ENCODE peak calls at places on chromosome 7, in five cellular contexts. C is Panc1, D is GM23248, L is psoas muscle, K is PC-9. N is an unnamed sample.

GRCh38 chr7:79272938-79273337 is 180.5 kb downstream of the MAGI2 start:
- DNase-seq in L (no peak), D (no peak), C (no peak), K (no peak), N (no peak)

GRCh38 chr7:120949393-120949799 is 1.2 kb upstream of the ING3 start:
- DNase-seq in L (no peak), D (peak), C (no peak), K (no peak), N (no peak)

GRCh38 chr7:157438121-157439025 is 101.6 kb downstream of the DNAJB6 start:
- DNase-seq in C (no peak), L (peak), K (no peak), D (no peak), N (no peak)

GRCh38 chr7:44391746-44392617 is 66.6 kb upstream of the CAMK2B start:
- DNase-seq in C (no peak), K (no peak), D (no peak), L (no peak), N (no peak)

GRCh38 chr7:152615052-152615741 is 60.7 kb downstream of the XRCC2 start:
- DNase-seq in L (no peak), C (no peak), D (peak), K (no peak), N (no peak)

GRCh38 chr7:90455163-90456030 is 14.0 kb upstream of the PTTG1IP2 start:
- DNase-seq in C (no peak), L (no peak), K (no peak), D (peak), N (no peak)

GRCh38 chr7:5450549-5451327 is 27.1 kb upstream of the TNRC18 start:
- DNase-seq in C (no peak), K (no peak), D (peak), L (peak), N (no peak)

GRCh38 chr7:99531354-99531765 is 20.6 kb downstream of the FAM200A start:
- DNase-seq in K (no peak), L (no peak), D (peak), C (no peak), N (no peak)

DNA sequence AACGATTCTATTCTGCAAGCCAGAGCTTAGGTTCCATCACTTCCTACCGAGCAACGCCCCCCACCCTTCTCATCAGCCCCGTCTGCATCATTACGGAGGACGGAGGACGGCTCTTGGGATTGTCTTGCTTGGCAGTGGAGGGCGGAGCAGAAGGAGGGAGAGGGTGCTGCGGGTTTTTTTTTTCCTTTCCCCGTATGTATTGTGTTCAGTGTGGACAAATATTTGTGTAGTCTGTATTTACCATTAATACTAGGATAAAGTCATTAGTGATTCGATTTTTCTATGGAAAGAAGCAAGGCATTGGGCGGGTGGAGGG is 125.1 kb downstream of the CLEC2L start:
- DNase-seq in D (no peak), L (no peak), C (no peak), K (no peak), N (no peak)
- H3K27ac ChIP-seq in D (no peak), L (peak), C (no peak), K (no peak), N (no peak)

DNA sequence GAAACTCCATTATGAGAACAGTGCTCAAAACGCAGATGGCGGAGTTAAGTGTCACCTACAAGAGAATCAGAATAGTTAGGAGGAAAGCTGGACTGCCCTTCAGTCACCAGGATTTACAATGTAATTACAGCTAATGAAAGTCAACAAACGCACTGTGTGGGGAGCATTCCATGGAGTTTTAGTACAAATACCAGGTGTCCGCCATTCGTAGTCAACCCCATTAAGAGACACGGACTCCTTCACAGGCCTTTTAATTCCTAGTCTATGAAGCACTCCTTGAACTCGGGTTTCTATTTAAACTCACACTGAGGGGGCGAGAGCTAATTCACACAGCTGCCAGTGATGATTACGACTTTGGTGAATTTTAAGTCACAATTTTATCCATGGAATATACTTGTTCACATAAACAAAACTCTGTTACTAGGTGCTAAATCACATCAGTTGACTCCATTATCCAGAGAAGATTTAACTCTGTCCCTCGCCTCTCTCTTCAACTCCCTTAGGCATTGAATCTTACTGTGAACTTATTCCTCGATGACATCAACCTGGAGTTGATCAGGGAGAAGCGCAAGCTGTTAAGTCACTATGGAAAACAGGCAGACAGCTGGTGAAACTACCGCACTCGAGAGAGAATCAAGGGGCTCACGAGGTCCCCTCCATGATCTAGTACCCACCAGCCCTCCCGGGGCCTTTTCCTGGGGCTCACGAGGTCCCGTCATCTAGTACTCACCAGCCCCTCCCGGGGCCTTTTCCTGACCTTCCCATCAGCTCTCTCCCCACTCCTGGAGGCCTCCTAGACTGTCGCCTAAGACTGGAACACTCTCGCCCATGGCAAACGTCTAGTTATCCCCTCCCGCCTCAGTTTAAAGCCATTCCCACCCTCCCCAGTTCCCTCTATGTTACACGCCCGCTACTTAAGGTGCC is 1.5 kb downstream of the ZFAND2A start:
- DNase-seq in L (no peak), D (no peak), C (no peak), K (no peak), N (no peak)
- H3K27ac ChIP-seq in L (peak), D (peak), C (peak), K (peak), N (peak)

DNA sequence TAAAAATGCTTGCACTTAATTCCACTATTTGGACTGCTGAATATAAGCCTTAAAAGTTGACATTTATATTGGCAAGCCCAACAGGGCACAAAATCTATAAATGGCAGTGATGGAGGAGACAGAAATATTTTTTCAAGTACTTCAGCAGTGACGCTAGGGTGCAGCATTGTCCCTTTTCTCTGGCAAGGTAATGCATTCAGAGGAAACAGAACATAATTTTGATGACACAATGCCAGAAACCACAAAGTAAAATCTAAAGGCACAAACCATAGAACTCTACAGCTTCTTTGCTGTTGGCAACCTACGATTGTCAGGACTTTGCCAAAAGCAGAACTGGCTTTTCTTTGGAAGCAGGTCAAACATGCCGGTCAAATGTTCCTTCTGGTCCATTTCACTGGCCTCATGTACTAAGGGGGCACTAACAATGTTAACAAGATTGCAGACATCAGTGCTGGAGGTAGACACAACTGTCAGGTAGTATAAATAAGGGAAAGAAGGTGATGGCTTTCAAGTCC is 30.9 kb upstream of the FAM133B start:
- DNase-seq in L (peak), C (peak), D (peak), K (peak), N (peak)
- H3K27ac ChIP-seq in L (peak), C (peak), D (peak), K (peak), N (peak)

GRCh38 chr7:22120391-22121053 is 174.8 kb upstream of the CDCA7L start:
- DNase-seq in K (no peak), C (no peak), D (no peak), L (no peak), N (no peak)

GRCh38 chr7:22121702-22122474 is 176.2 kb upstream of the CDCA7L start:
- DNase-seq in K (no peak), D (peak), L (no peak), C (no peak), N (no peak)

GRCh38 chr7:22125436-22125835 is 179.7 kb upstream of the CDCA7L start:
- DNase-seq in C (no peak), L (no peak), K (no peak), D (no peak), N (no peak)

GRCh38 chr7:22124906-22125305 is 179.2 kb upstream of the CDCA7L start:
- DNase-seq in L (no peak), D (no peak), C (no peak), K (no peak), N (no peak)

DNA sequence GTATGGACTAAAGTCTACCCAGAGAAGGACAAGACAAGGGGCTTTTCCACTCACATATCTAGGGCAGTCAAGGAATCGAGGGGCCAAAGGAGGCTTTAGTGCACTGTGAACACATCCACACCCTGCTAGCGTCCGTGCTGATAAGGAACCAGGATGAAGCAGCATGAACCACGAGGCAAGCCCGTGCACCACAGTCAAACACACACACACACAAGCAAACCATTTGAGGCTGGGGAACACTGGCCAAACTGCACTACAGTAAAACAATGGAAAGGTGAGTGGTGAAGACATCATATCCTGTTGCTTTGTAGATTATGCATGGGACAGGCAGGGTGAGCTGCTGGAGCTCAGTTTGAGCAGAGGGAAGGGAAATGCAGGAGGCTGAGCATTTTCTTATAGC is 177.4 kb upstream of the CDCA7L start:
- DNase-seq in L (no peak), K (no peak), D (no peak), C (no peak), N (no peak)
- H3K27ac ChIP-seq in L (peak), K (no peak), D (no peak), C (no peak), N (no peak)

DNA sequence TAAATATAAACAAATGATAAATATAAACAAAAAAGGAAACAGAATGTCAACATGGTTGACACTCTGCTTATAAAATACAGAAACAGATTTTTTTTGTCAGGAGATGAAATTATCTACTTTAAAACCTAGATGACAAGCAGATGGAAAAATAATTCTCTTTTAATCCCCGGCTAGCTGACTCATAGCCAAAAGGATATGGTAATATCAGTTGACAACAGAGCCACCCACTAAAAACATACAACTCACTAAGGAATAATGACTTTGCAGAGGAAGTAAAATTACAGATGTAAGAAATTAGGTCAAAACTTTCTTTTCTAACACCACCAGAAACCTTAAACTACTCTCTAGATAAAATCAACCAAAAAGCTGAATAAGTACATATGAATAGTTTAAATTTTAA is 131.1 kb upstream of the ABCB5 start:
- DNase-seq in D (no peak), C (no peak), L (no peak), K (no peak), N (no peak)
- H3K27ac ChIP-seq in D (no peak), C (no peak), L (no peak), K (no peak), N (no peak)

GRCh38 chr7:24757799-24758275 is 573 bp upstream of the GSDME start:
- DNase-seq in K (peak), C (no peak), D (peak), L (peak), N (no peak)

GRCh38 chr7:24755096-24755495 is 2.2 kb downstream of the GSDME start:
- DNase-seq in D (no peak), K (no peak), C (no peak), L (no peak), N (peak)

GRCh38 chr7:24756545-24756988 is 697 bp downstream of the GSDME start:
- DNase-seq in C (no peak), L (no peak), K (no peak), D (peak), N (no peak)

GRCh38 chr7:24755541-24756416 is 1.5 kb downstream of the GSDME start:
- DNase-seq in C (no peak), K (no peak), D (peak), L (no peak), N (peak)

DNA sequence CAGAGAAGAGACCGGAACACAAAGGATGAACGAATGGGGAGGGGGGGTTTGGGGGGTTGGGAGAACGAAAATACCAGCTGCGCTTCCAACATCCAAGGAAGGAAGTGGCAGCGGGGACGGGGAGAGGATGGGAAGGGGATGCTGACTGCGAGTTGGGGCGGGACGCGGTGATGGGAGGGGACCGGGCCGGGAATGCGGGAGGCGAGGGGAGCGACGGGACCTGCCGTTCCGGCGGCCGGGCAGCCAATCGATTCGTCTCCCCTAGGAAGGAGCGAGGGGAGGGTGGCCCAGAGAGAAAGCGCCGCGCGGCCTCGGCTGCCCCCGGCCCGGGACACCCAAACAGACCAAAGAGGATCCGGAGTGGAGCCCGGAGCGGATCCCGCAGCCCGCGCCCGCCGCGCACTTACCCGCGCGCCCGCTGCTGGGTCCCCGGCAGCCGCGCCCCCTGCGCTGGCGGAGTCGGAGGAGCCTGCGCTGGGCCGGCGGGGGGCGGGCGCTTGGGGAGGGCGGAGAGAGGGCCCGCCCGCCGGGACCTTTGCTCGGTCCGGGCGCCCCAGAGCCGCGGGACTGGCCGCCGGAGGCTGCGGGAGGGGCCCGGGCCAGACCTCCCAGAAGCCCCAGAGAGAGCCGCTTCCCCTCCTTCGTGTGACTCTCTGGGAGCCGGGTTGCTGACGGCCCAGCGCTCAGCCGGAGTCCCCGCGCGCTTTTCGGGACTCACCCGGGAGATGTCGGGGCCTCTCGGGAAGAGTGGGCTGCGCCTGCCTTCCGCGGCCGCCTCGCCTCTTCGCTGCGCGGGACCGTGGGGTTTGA is at the start of gene GSDME:
- DNase-seq in K (no peak), C (no peak), L (peak), D (peak), N (no peak)
- H3K27ac ChIP-seq in K (no peak), C (no peak), L (peak), D (peak), N (peak)

GRCh38 chr7:2699289-2699620 is 11.3 kb downstream of the AMZ1 start:
- DNase-seq in L (no peak), D (no peak), C (no peak), K (no peak), N (no peak)
- H3K27ac ChIP-seq in L (no peak), D (no peak), C (no peak), K (no peak), N (no peak)

GRCh38 chr7:72267291-72267800 is 144.8 kb downstream of the CALN1 start:
- DNase-seq in L (no peak), C (no peak), D (no peak), K (no peak), N (no peak)
- H3K27ac ChIP-seq in L (no peak), C (no peak), D (no peak), K (no peak), N (no peak)

DNA sequence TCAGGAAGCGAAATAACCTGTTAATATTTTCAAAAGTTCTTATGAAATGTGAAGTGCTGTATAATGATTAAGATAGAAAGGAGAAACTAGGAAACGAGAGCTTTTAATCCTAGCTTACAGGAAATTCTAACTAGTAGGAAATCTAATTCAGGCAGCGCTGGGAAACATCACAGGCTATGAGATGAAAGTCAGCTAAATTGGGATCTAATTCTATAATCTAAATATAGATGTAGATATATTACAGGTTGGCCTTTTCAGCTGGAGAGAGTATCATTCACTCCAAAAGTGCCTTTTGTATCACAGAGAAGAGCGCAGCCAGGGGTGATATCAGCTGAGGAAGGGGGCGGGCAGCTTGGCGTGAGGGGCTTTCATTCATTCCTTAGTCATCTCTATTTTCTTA is 156.9 kb downstream of the CUX1 start:
- DNase-seq in C (no peak), L (no peak), K (no peak), D (no peak), N (no peak)
- H3K27ac ChIP-seq in C (no peak), L (peak), K (no peak), D (no peak), N (no peak)